ENCODE peak calls at places on chromosome 5, in seven cellular contexts. N, K, A, D, J, R and Q are unnamed samples.

GRCh38 chr5:128328479-128328878 is 209.6 kb downstream of the FBN2 start:
- DNase-seq in J (no peak), K (no peak), A (no peak), N (no peak), R (no peak), D (no peak), Q (no peak)

GRCh38 chr5:138438724-138439536 is at the start of gene REEP2:
- DNase-seq in K (peak), N (no peak), R (peak), J (peak), A (no peak), D (peak), Q (no peak)

GRCh38 chr5:170154744-170155143 is 49.0 kb downstream of the FOXI1 start:
- DNase-seq in D (no peak), R (no peak), J (no peak), N (no peak), A (no peak), K (no peak), Q (no peak)

GRCh38 chr5:172411423-172412111 is 42.8 kb downstream of the SH3PXD2B start:
- DNase-seq in R (no peak), J (no peak), K (peak), N (no peak), D (no peak), A (no peak), Q (no peak)

GRCh38 chr5:58407042-58407709 is 52.7 kb downstream of the PLK2 start:
- DNase-seq in J (no peak), R (no peak), K (no peak), A (peak), N (no peak), D (peak), Q (peak)

GRCh38 chr5:138903113-138903789 is 28.1 kb upstream of the LRRTM2 start:
- DNase-seq in K (no peak), D (no peak), A (peak), J (no peak), N (no peak), R (no peak), Q (no peak)

GRCh38 chr5:39485075-39485474 is 60.3 kb upstream of the DAB2 start:
- DNase-seq in D (no peak), K (no peak), N (no peak), R (no peak), A (no peak), J (no peak), Q (no peak)

GRCh38 chr5:179130101-179130681 is 70.0 kb downstream of the ZNF354C start:
- DNase-seq in R (no peak), N (no peak), K (no peak), A (no peak), J (no peak), D (no peak), Q (no peak)

GRCh38 chr5:40987349-40987748 is 78.1 kb downstream of the C7 start:
- DNase-seq in K (no peak), N (no peak), A (no peak), D (no peak), R (no peak), J (no peak), Q (no peak)

GRCh38 chr5:161846731-161847130 is 1.2 kb upstream of the GABRA1 start:
- DNase-seq in N (no peak), A (no peak), J (no peak), D (peak), R (no peak), K (no peak), Q (peak)

GRCh38 chr5:150153957-150154617 is 1.6 kb downstream of the PDGFRB start:
- DNase-seq in N (no peak), D (no peak), R (no peak), K (no peak), J (no peak), A (no peak), Q (no peak)

GRCh38 chr5:151520294-151520693 is 70.8 kb downstream of the FAT2 start:
- DNase-seq in D (no peak), K (no peak), R (no peak), J (no peak), A (no peak), N (no peak), Q (no peak)

GRCh38 chr5:126363658-126364057 is 59.6 kb upstream of the GRAMD2B start:
- DNase-seq in A (no peak), R (no peak), N (no peak), D (no peak), K (no peak), J (no peak), Q (no peak)

GRCh38 chr5:133243196-133243595 is 191.4 kb downstream of the HSPA4 start:
- DNase-seq in J (no peak), N (no peak), K (no peak), D (no peak), R (no peak), A (no peak), Q (no peak)

GRCh38 chr5:150206780-150207115 is 16.9 kb downstream of the SLC6A7 start:
- DNase-seq in D (no peak), A (no peak), K (no peak), J (no peak), R (no peak), N (no peak), Q (no peak)

GRCh38 chr5:122077451-122078115 is 476 bp downstream of the LOX start:
- DNase-seq in J (peak), K (peak), N (no peak), A (no peak), R (no peak), D (peak), Q (no peak)

GRCh38 chr5:127358274-127358673 is 67.7 kb downstream of the MEGF10 start:
- DNase-seq in A (no peak), J (no peak), N (no peak), D (no peak), K (no peak), R (no peak), Q (no peak)

GRCh38 chr5:174837919-174838902 is 113.8 kb downstream of the MSX2 start:
- DNase-seq in K (peak), J (peak), A (no peak), N (no peak), D (no peak), R (no peak), Q (peak)

GRCh38 chr5:132251220-132251725 is 6.2 kb upstream of the PDLIM4 start:
- DNase-seq in N (no peak), A (no peak), K (peak), R (no peak), D (peak), J (no peak), Q (no peak)

GRCh38 chr5:138716456-138716924 is 36.7 kb upstream of the CTNNA1 start:
- DNase-seq in R (no peak), N (no peak), A (no peak), J (no peak), K (no peak), D (peak), Q (no peak)

GRCh38 chr5:57532513-57533497 is 50.2 kb upstream of the ACTBL2 start:
- DNase-seq in K (no peak), N (no peak), J (no peak), R (no peak), A (peak), D (peak), Q (peak)

GRCh38 chr5:97231025-97231636 is 48.1 kb upstream of the RIOK2 start:
- DNase-seq in A (peak), R (peak), D (peak), K (peak), N (peak), J (peak), Q (peak)

GRCh38 chr5:116574682-116575634 is at the start of gene SEMA6A:
- DNase-seq in R (peak), D (peak), K (peak), N (no peak), J (peak), A (peak), Q (peak)

GRCh38 chr5:73918791-73919221 is 292.8 kb downstream of the ARHGEF28 start:
- DNase-seq in R (no peak), K (no peak), J (no peak), N (no peak), D (no peak), A (no peak), Q (no peak)

GRCh38 chr5:107743357-107744000 is 72.7 kb upstream of the EFNA5 start:
- DNase-seq in J (no peak), N (no peak), D (peak), A (peak), K (no peak), R (no peak), Q (peak)

GRCh38 chr5:54703568-54704255 is 186.2 kb downstream of the SNX18 start:
- DNase-seq in A (no peak), N (no peak), K (no peak), D (no peak), R (no peak), J (no peak), Q (no peak)

GRCh38 chr5:1985781-1986180 is 103.1 kb upstream of the IRX4 start:
- DNase-seq in D (no peak), K (no peak), R (no peak), J (no peak), A (no peak), N (no peak), Q (no peak)

GRCh38 chr5:145471831-145472616 is 363.1 kb downstream of the PRELID2 start:
- DNase-seq in N (no peak), D (peak), R (no peak), J (no peak), K (no peak), A (no peak), Q (peak)

GRCh38 chr5:1325191-1325741 is 19.6 kb downstream of the CLPTM1L start:
- DNase-seq in K (no peak), N (no peak), A (no peak), R (peak), J (no peak), D (no peak), Q (no peak)

GRCh38 chr5:164204338-164204946 is 699.0 kb downstream of the MAT2B start:
- DNase-seq in K (no peak), R (no peak), A (no peak), J (no peak), D (no peak), N (no peak), Q (no peak)

GRCh38 chr5:67805666-67806348 is 409.7 kb upstream of the PIK3R1 start:
- DNase-seq in J (no peak), A (no peak), D (no peak), K (no peak), N (no peak), R (no peak), Q (no peak)

GRCh38 chr5:3024126-3024525 is 272.6 kb upstream of the IRX2 start:
- DNase-seq in R (no peak), K (no peak), D (no peak), N (no peak), J (no peak), A (no peak), Q (no peak)

GRCh38 chr5:93163010-93163663 is 417.9 kb downstream of the NR2F1-AS1 start:
- DNase-seq in A (peak), D (peak), K (no peak), J (no peak), R (no peak), N (no peak), Q (peak)

GRCh38 chr5:114949001-114949400 is 220.7 kb downstream of the TRIM36 start:
- DNase-seq in R (no peak), N (no peak), K (no peak), D (no peak), A (no peak), J (no peak), Q (no peak)